ENCODE peak calls at places on chromosomes 2 and 18, in eight cellular contexts. U, E, R, Z, Y, P, L and Q are unnamed samples.

GRCh38 chr2:105712981-105713596 is 31.6 kb upstream of the NCK2 start:
- DNase-seq in U (no peak), E (peak), R (no peak), Z (no peak), Y (no peak), P (no peak), L (no peak), Q (peak)

GRCh38 chr18:32542221-32542798 is 71.6 kb upstream of the GAREM1 start:
- DNase-seq in U (no peak), E (no peak), R (no peak), Z (no peak), Y (no peak), P (no peak), L (no peak), Q (peak)

GRCh38 chr18:13163167-13163927 is 55.2 kb upstream of the LDLRAD4 start:
- DNase-seq in U (peak), E (no peak), R (no peak), Z (no peak), Y (no peak), P (no peak), L (no peak), Q (no peak)

GRCh38 chr2:204363513-204363912 is 181.8 kb upstream of the PARD3B start:
- DNase-seq in U (no peak), E (no peak), R (no peak), Z (no peak), Y (no peak), P (no peak), L (no peak), Q (no peak)

GRCh38 chr18:48342125-48342524 is 67.1 kb downstream of the ZBTB7C start:
- DNase-seq in U (peak), E (no peak), R (no peak), Z (peak), Y (no peak), P (no peak), L (no peak), Q (no peak)

GRCh38 chr2:31233216-31233615 is 736 bp upstream of the EHD3 start:
- DNase-seq in U (no peak), E (no peak), R (no peak), Z (no peak), Y (no peak), P (no peak), L (no peak), Q (no peak)

GRCh38 chr18:62196079-62196478 is 9.0 kb downstream of the RELCH start:
- DNase-seq in U (no peak), E (no peak), R (no peak), Z (no peak), Y (no peak), P (no peak), L (no peak), Q (no peak)

GRCh38 chr18:6714027-6714426 is 15.5 kb upstream of the ARHGAP28 start:
- DNase-seq in U (no peak), E (no peak), R (no peak), Z (no peak), Y (no peak), P (no peak), L (no peak), Q (no peak)

GRCh38 chr2:8392098-8392844 is 289.6 kb upstream of the ID2 start:
- DNase-seq in U (no peak), E (no peak), R (no peak), Z (no peak), Y (no peak), P (no peak), L (no peak), Q (no peak)

GRCh38 chr2:147482590-147483292 is 362.1 kb upstream of the ACVR2A start:
- DNase-seq in U (no peak), E (no peak), R (no peak), Z (no peak), Y (no peak), P (no peak), L (no peak), Q (no peak)

GRCh38 chr2:112967023-112967422 is 10.8 kb upstream of the IL36G start:
- DNase-seq in U (no peak), E (no peak), R (no peak), Z (no peak), Y (no peak), P (no peak), L (no peak), Q (no peak)

GRCh38 chr2:202072226-202072625 is 829 bp upstream of the KIAA2012 start:
- DNase-seq in U (peak), E (no peak), R (peak), Z (no peak), Y (no peak), P (no peak), L (no peak), Q (no peak)

GRCh38 chr2:187037310-187037709 is 188.3 kb upstream of the ZSWIM2 start:
- DNase-seq in U (no peak), E (no peak), R (no peak), Z (no peak), Y (no peak), P (no peak), L (no peak), Q (no peak)

GRCh38 chr2:26609839-26610277 is 31.3 kb downstream of the CIB4 start:
- DNase-seq in U (no peak), E (no peak), R (no peak), Z (no peak), Y (no peak), P (no peak), L (no peak), Q (no peak)

GRCh38 chr2:173550143-173550542 is 195.5 kb downstream of the CDCA7 start:
- DNase-seq in U (no peak), E (no peak), R (no peak), Z (no peak), Y (peak), P (no peak), L (no peak), Q (peak)

GRCh38 chr2:18117592-18117991 is 239.1 kb downstream of the KCNS3 start:
- DNase-seq in U (no peak), E (peak), R (peak), Z (peak), Y (no peak), P (no peak), L (no peak), Q (peak)

GRCh38 chr2:132941296-132942020 is 271.5 kb upstream of the LYPD1 start:
- DNase-seq in U (no peak), E (no peak), R (no peak), Z (no peak), Y (no peak), P (no peak), L (no peak), Q (no peak)

GRCh38 chr2:199279146-199279545 is 178.6 kb downstream of the SATB2 start:
- DNase-seq in U (no peak), E (no peak), R (no peak), Z (no peak), Y (no peak), P (no peak), L (no peak), Q (no peak)

GRCh38 chr18:43160509-43160908 is 45.0 kb upstream of the RIT2 start:
- DNase-seq in U (no peak), E (no peak), R (no peak), Z (no peak), Y (no peak), P (no peak), L (no peak), Q (peak)

GRCh38 chr2:168453404-168453803 is 2.7 kb upstream of the CERS6 start:
- DNase-seq in U (no peak), E (no peak), R (no peak), Z (no peak), Y (no peak), P (no peak), L (no peak), Q (no peak)

GRCh38 chr18:50053142-50053541 is 141.8 kb downstream of the MYO5B start:
- DNase-seq in U (no peak), E (no peak), R (no peak), Z (no peak), Y (no peak), P (no peak), L (no peak), Q (no peak)

GRCh38 chr2:45968946-45969584 is 317.6 kb downstream of the PRKCE start:
- DNase-seq in U (no peak), E (no peak), R (no peak), Z (no peak), Y (no peak), P (no peak), L (no peak), Q (peak)

GRCh38 chr2:42568431-42569115 is at the start of gene MTA3:
- DNase-seq in U (peak), E (peak), R (peak), Z (peak), Y (no peak), P (peak), L (peak), Q (peak)

GRCh38 chr18:46283895-46284295 is 179.7 kb downstream of the HAUS1 start:
- DNase-seq in U (peak), E (no peak), R (no peak), Z (no peak), Y (no peak), P (no peak), L (no peak), Q (no peak)